ENCODE peak calls at places on chromosomes 4 and X, in ten cellular contexts. One of them, this sample, is unnamed.

GRCh38 chr4:10118355-10119004 is 1.9 kb upstream of the WDR1 start:
- DNase-seq in GM23248: no peak
- DNase-seq in ovary: no peak
- DNase-seq in caudate nucleus: no peak
- DNase-seq in suprapubic skin: no peak
- DNase-seq in left lung: no peak
- DNase-seq in CD8-positive, alpha-beta T cell: no peak
- DNase-seq in right cardiac atrium: no peak
- DNase-seq in tibial artery: no peak
- DNase-seq in effector memory CD4-positive, alpha-beta T cell: no peak
- DNase-seq in this sample: no peak

GRCh38 chrX:140723251-140723650 is 13.7 kb downstream of the LINC00632 start:
- DNase-seq in left lung: no peak
- DNase-seq in right cardiac atrium: no peak
- DNase-seq in tibial artery: no peak
- DNase-seq in effector memory CD4-positive, alpha-beta T cell: no peak
- DNase-seq in ovary: no peak
- DNase-seq in caudate nucleus: no peak
- DNase-seq in CD8-positive, alpha-beta T cell: no peak
- DNase-seq in GM23248: no peak
- DNase-seq in suprapubic skin: no peak
- DNase-seq in this sample: no peak

GRCh38 chrX:38305971-38306370 is 21.3 kb downstream of the RPGR start:
- DNase-seq in tibial artery: no peak
- DNase-seq in GM23248: no peak
- DNase-seq in left lung: no peak
- DNase-seq in right cardiac atrium: no peak
- DNase-seq in ovary: no peak
- DNase-seq in CD8-positive, alpha-beta T cell: no peak
- DNase-seq in caudate nucleus: no peak
- DNase-seq in effector memory CD4-positive, alpha-beta T cell: no peak
- DNase-seq in suprapubic skin: no peak
- DNase-seq in this sample: no peak

GRCh38 chr4:37737456-37737855 is 51.3 kb upstream of the RELL1 start:
- DNase-seq in right cardiac atrium: no peak
- DNase-seq in caudate nucleus: no peak
- DNase-seq in tibial artery: no peak
- DNase-seq in left lung: no peak
- DNase-seq in GM23248: peak; percentile 81
- DNase-seq in suprapubic skin: no peak
- DNase-seq in effector memory CD4-positive, alpha-beta T cell: no peak
- DNase-seq in CD8-positive, alpha-beta T cell: no peak
- DNase-seq in ovary: no peak
- DNase-seq in this sample: no peak

GRCh38 chr4:173168396-173169177 is at the start of gene GALNT7:
- DNase-seq in suprapubic skin: peak; percentile 78
- DNase-seq in effector memory CD4-positive, alpha-beta T cell: peak; percentile 50
- DNase-seq in right cardiac atrium: peak; percentile 85
- DNase-seq in CD8-positive, alpha-beta T cell: peak; percentile 54
- DNase-seq in left lung: peak; percentile 93
- DNase-seq in GM23248: peak; percentile 61
- DNase-seq in tibial artery: peak; percentile 79
- DNase-seq in caudate nucleus: peak; percentile 30
- DNase-seq in ovary: peak; percentile 77
- DNase-seq in this sample: peak; percentile 68

GRCh38 chr4:5364406-5364805 is 313.1 kb downstream of the STK32B start:
- DNase-seq in right cardiac atrium: no peak
- DNase-seq in GM23248: no peak
- DNase-seq in suprapubic skin: no peak
- DNase-seq in caudate nucleus: no peak
- DNase-seq in left lung: no peak
- DNase-seq in ovary: no peak
- DNase-seq in effector memory CD4-positive, alpha-beta T cell: no peak
- DNase-seq in CD8-positive, alpha-beta T cell: no peak
- DNase-seq in tibial artery: no peak
- DNase-seq in this sample: no peak

GRCh38 chr4:123786159-123786915 is 389.7 kb downstream of the SPRY1 start:
- DNase-seq in ovary: no peak
- DNase-seq in caudate nucleus: no peak
- DNase-seq in left lung: no peak
- DNase-seq in right cardiac atrium: no peak
- DNase-seq in GM23248: peak; percentile 27
- DNase-seq in suprapubic skin: no peak
- DNase-seq in effector memory CD4-positive, alpha-beta T cell: no peak
- DNase-seq in tibial artery: no peak
- DNase-seq in CD8-positive, alpha-beta T cell: no peak
- DNase-seq in this sample: no peak

GRCh38 chr4:127370495-127371069 is 262.2 kb upstream of the INTU start:
- DNase-seq in caudate nucleus: no peak
- DNase-seq in left lung: no peak
- DNase-seq in effector memory CD4-positive, alpha-beta T cell: no peak
- DNase-seq in tibial artery: peak; percentile 66
- DNase-seq in suprapubic skin: peak; percentile 63
- DNase-seq in ovary: peak; percentile 28
- DNase-seq in CD8-positive, alpha-beta T cell: no peak
- DNase-seq in right cardiac atrium: peak; percentile 83
- DNase-seq in GM23248: no peak
- DNase-seq in this sample: peak; percentile 48

GRCh38 chr4:170089274-170089742 is 448 bp downstream of the AADAT start:
- DNase-seq in caudate nucleus: peak; percentile 7
- DNase-seq in suprapubic skin: no peak
- DNase-seq in effector memory CD4-positive, alpha-beta T cell: no peak
- DNase-seq in left lung: peak; percentile 61
- DNase-seq in right cardiac atrium: no peak
- DNase-seq in CD8-positive, alpha-beta T cell: no peak
- DNase-seq in ovary: peak; percentile 38
- DNase-seq in tibial artery: no peak
- DNase-seq in GM23248: peak; percentile 61
- DNase-seq in this sample: no peak

GRCh38 chr4:107037188-107037587 is 1.1 kb upstream of the DKK2 start:
- DNase-seq in tibial artery: peak; percentile 63
- DNase-seq in caudate nucleus: peak; percentile 3
- DNase-seq in GM23248: peak; percentile 73
- DNase-seq in right cardiac atrium: peak; percentile 75
- DNase-seq in ovary: peak; percentile 44
- DNase-seq in effector memory CD4-positive, alpha-beta T cell: no peak
- DNase-seq in left lung: peak; percentile 66
- DNase-seq in suprapubic skin: peak; percentile 74
- DNase-seq in CD8-positive, alpha-beta T cell: no peak
- DNase-seq in this sample: peak; percentile 35

GRCh38 chr4:112297495-112297894 is 326 bp downstream of the ALPK1 start:
- DNase-seq in suprapubic skin: no peak
- DNase-seq in left lung: no peak
- DNase-seq in right cardiac atrium: no peak
- DNase-seq in GM23248: peak; percentile 29
- DNase-seq in caudate nucleus: no peak
- DNase-seq in ovary: no peak
- DNase-seq in effector memory CD4-positive, alpha-beta T cell: no peak
- DNase-seq in tibial artery: no peak
- DNase-seq in CD8-positive, alpha-beta T cell: no peak
- DNase-seq in this sample: no peak

GRCh38 chr4:112302320-112303274 is 5.4 kb downstream of the ALPK1 start:
- DNase-seq in tibial artery: no peak
- DNase-seq in left lung: no peak
- DNase-seq in ovary: no peak
- DNase-seq in effector memory CD4-positive, alpha-beta T cell: no peak
- DNase-seq in suprapubic skin: no peak
- DNase-seq in right cardiac atrium: no peak
- DNase-seq in CD8-positive, alpha-beta T cell: no peak
- DNase-seq in caudate nucleus: no peak
- DNase-seq in GM23248: no peak
- DNase-seq in this sample: no peak

DNA sequence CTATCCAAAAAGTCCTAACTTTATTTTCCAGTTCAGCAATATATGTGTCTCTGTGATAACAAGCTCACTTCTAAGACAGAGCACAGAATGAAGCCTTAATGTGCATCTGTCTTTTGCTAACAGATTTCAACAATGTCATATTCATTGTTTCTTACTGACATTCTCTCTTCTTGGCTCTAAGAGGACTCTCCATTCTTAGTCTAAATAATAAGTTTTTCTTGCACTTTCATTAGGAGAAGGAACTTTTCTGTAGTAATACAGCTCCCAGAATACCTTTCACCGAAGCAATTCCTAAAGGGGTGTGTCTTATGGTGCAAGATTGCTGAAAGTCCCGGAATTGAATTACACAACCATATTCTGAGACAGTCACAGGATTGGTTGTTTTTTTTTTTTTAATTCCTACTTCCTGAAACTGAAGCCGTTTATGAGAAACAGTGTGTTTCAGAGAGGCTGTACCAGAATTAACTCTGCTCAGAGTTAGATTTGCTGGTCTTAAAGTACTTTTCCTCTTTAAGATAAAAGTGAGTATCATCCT is at the start of gene ALPK1:
- DNase-seq in CD8-positive, alpha-beta T cell: no peak
- DNase-seq in effector memory CD4-positive, alpha-beta T cell: no peak
- DNase-seq in tibial artery: no peak
- DNase-seq in left lung: no peak
- DNase-seq in GM23248: peak; percentile 92
- DNase-seq in ovary: no peak
- DNase-seq in right cardiac atrium: no peak
- DNase-seq in caudate nucleus: no peak
- DNase-seq in suprapubic skin: no peak
- DNase-seq in this sample: peak; percentile 35
- H3K27ac ChIP-seq in CD8-positive, alpha-beta T cell: peak within 1 kb of the TSS; percentile 16
- H3K27ac ChIP-seq in effector memory CD4-positive, alpha-beta T cell: peak within 1 kb of the TSS; percentile 62
- H3K27ac ChIP-seq in tibial artery: peak within 1 kb of the TSS; percentile 76
- H3K27ac ChIP-seq in left lung: peak within 1 kb of the TSS; percentile 94
- H3K27ac ChIP-seq in GM23248: peak within 1 kb of the TSS; percentile 75
- H3K27ac ChIP-seq in ovary: no peak within 1 kb of the TSS
- H3K27ac ChIP-seq in right cardiac atrium: no peak within 1 kb of the TSS
- H3K27ac ChIP-seq in caudate nucleus: no peak within 1 kb of the TSS
- H3K27ac ChIP-seq in suprapubic skin: peak within 1 kb of the TSS; percentile 77
- H3K27ac ChIP-seq in this sample: peak within 1 kb of the TSS; percentile 69

DNA sequence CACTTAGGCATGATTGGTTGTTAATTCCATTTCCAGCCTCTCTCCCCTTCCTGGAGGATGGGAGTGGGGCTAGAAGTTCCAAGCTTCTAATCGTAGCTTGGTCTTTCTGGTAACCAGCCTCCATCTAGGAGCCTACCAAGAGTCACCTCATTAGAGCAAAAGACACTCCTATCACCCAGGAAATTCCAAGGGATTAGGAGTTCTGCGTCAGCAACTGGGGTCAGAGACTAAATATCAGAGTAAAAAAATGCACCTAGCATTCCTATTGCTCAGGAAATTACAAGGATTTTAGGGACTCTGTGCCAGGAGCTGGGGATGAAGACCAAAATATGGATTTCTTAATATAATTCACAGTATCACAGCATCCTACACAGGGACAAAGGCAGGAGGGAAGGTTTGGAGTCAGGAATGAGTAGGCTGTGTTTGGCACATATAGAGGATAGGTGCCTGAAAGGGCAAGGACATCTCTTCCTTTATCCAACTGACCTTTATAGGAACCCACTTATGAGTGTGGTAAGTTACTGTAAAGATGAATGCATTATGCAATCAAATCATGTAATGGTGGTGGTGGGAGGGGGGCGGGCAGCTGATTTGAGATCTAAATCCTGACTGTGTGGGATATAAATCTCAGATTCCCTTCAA is 30.5 kb upstream of the LIMCH1 start:
- DNase-seq in tibial artery: no peak
- DNase-seq in right cardiac atrium: no peak
- DNase-seq in CD8-positive, alpha-beta T cell: no peak
- DNase-seq in caudate nucleus: no peak
- DNase-seq in ovary: no peak
- DNase-seq in effector memory CD4-positive, alpha-beta T cell: no peak
- DNase-seq in left lung: no peak
- DNase-seq in GM23248: peak; percentile 8
- DNase-seq in suprapubic skin: no peak
- DNase-seq in this sample: no peak
- H3K27ac ChIP-seq in tibial artery: peak overlapping the region; percentile 63
- H3K27ac ChIP-seq in right cardiac atrium: no peak overlapping the region
- H3K27ac ChIP-seq in CD8-positive, alpha-beta T cell: no peak overlapping the region
- H3K27ac ChIP-seq in caudate nucleus: no peak overlapping the region
- H3K27ac ChIP-seq in ovary: no peak overlapping the region
- H3K27ac ChIP-seq in effector memory CD4-positive, alpha-beta T cell: no peak overlapping the region
- H3K27ac ChIP-seq in left lung: peak overlapping the region; percentile 13
- H3K27ac ChIP-seq in GM23248: no peak overlapping the region
- H3K27ac ChIP-seq in suprapubic skin: no peak overlapping the region
- H3K27ac ChIP-seq in this sample: no peak overlapping the region

GRCh38 chr4:119025440-119025839 is 110.2 kb upstream of the MYOZ2 start:
- DNase-seq in effector memory CD4-positive, alpha-beta T cell: no peak
- DNase-seq in suprapubic skin: no peak
- DNase-seq in tibial artery: no peak
- DNase-seq in caudate nucleus: no peak
- DNase-seq in CD8-positive, alpha-beta T cell: no peak
- DNase-seq in ovary: peak; percentile 51
- DNase-seq in GM23248: peak; percentile 84
- DNase-seq in left lung: no peak
- DNase-seq in right cardiac atrium: no peak
- DNase-seq in this sample: peak; percentile 79
- H3K27ac ChIP-seq in effector memory CD4-positive, alpha-beta T cell: no peak overlapping the region
- H3K27ac ChIP-seq in suprapubic skin: peak overlapping the region; percentile 88
- H3K27ac ChIP-seq in tibial artery: peak overlapping the region; percentile 91
- H3K27ac ChIP-seq in caudate nucleus: peak overlapping the region; percentile 83
- H3K27ac ChIP-seq in CD8-positive, alpha-beta T cell: no peak overlapping the region
- H3K27ac ChIP-seq in ovary: peak overlapping the region; percentile 79
- H3K27ac ChIP-seq in GM23248: peak overlapping the region; percentile 96
- H3K27ac ChIP-seq in left lung: peak overlapping the region; percentile 90
- H3K27ac ChIP-seq in right cardiac atrium: no peak overlapping the region
- H3K27ac ChIP-seq in this sample: peak overlapping the region; percentile 93

DNA sequence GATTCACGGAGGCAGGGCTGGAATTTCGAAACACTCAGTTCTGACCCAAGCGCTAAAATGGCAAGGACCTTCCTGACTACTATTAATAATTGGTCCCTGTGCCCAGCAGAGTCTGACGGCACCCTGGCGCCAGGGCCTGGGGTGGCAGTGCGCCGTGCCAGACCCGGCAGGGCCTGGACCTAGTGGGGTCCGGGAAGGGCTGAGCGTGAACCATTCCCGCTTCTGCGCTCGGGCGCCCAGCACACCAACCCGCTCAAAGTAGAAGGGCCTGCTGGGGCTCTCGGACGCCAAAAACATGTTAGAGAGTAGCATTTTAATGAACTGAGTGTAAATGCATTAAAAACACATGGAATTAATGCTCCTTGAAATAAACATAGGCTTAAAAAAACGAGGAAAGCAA is 346.7 kb upstream of the SFRP2 start:
- DNase-seq in CD8-positive, alpha-beta T cell: no peak
- DNase-seq in caudate nucleus: no peak
- DNase-seq in ovary: no peak
- DNase-seq in left lung: no peak
- DNase-seq in tibial artery: no peak
- DNase-seq in right cardiac atrium: peak; percentile 50
- DNase-seq in suprapubic skin: no peak
- DNase-seq in GM23248: no peak
- DNase-seq in effector memory CD4-positive, alpha-beta T cell: no peak
- DNase-seq in this sample: no peak
- H3K27ac ChIP-seq in CD8-positive, alpha-beta T cell: no peak overlapping the region
- H3K27ac ChIP-seq in caudate nucleus: no peak overlapping the region
- H3K27ac ChIP-seq in ovary: no peak overlapping the region
- H3K27ac ChIP-seq in left lung: no peak overlapping the region
- H3K27ac ChIP-seq in tibial artery: no peak overlapping the region
- H3K27ac ChIP-seq in right cardiac atrium: no peak overlapping the region
- H3K27ac ChIP-seq in suprapubic skin: no peak overlapping the region
- H3K27ac ChIP-seq in GM23248: no peak overlapping the region
- H3K27ac ChIP-seq in effector memory CD4-positive, alpha-beta T cell: no peak overlapping the region
- H3K27ac ChIP-seq in this sample: no peak overlapping the region

DNA sequence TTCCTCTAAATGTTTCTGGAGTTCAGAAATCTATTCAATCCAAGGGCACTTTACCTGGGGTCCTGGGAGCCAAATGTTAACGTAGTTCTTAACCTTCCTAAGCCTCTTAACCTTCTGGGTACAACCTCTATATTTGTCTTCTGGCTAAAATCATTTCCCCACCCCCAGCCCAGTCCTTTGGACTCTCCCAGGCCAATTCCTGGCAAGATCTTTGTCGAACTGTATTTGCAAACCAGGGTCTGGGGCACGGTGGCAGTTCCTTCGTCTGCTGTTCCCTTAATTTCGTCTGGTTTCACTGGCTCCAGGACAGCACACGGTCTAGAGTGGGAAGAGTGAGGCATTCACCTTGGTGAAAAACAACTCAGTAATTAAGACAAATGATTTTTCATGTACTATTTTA is 811 bp upstream of the SLC25A5 start:
- DNase-seq in CD8-positive, alpha-beta T cell: no peak
- DNase-seq in suprapubic skin: no peak
- DNase-seq in right cardiac atrium: no peak
- DNase-seq in tibial artery: no peak
- DNase-seq in effector memory CD4-positive, alpha-beta T cell: no peak
- DNase-seq in left lung: no peak
- DNase-seq in ovary: no peak
- DNase-seq in caudate nucleus: no peak
- DNase-seq in GM23248: no peak
- DNase-seq in this sample: no peak
- H3K27ac ChIP-seq in CD8-positive, alpha-beta T cell: no peak overlapping the region
- H3K27ac ChIP-seq in suprapubic skin: no peak overlapping the region
- H3K27ac ChIP-seq in right cardiac atrium: no peak overlapping the region
- H3K27ac ChIP-seq in tibial artery: peak overlapping the region; percentile 97
- H3K27ac ChIP-seq in effector memory CD4-positive, alpha-beta T cell: peak overlapping the region; percentile 46
- H3K27ac ChIP-seq in left lung: no peak overlapping the region
- H3K27ac ChIP-seq in ovary: no peak overlapping the region
- H3K27ac ChIP-seq in caudate nucleus: no peak overlapping the region
- H3K27ac ChIP-seq in GM23248: no peak overlapping the region
- H3K27ac ChIP-seq in this sample: peak overlapping the region; percentile 90